ENCODE peak calls at places on chromosomes 13 and 19, in ten cellular contexts. N is IMR-90, Z is spleen, G is endothelial cell of umbilical vein, T is testis, D is adrenal gland, L is body of pancreas, U is transverse colon, V is uterus, S is tibial nerve. H is an unnamed sample. For H3K4me1, the result is how much of the 10 kb centered on the place peaks cover.

GRCh38 chr13:97193577-97193976 is 28.6 kb upstream of the MBNL2 start:
- DNase-seq in N (no peak), V (no peak), U (no peak), Z (no peak), T (no peak), D (no peak), S (no peak), G (no peak), L (no peak), H (no peak)

GRCh38 chr13:97866751-97867150 is 86.7 kb upstream of the IPO5 start:
- DNase-seq in L (no peak), V (no peak), S (no peak), G (no peak), T (no peak), Z (no peak), N (no peak), D (no peak), U (no peak), H (no peak)

GRCh38 chr13:114281351-114282142 is at the start of gene UPF3A:
- DNase-seq in Z (peak), U (peak), G (peak), N (peak), T (peak), D (peak), S (peak), L (peak), V (peak), H (peak)

GRCh38 chr13:23950736-23951510 is 53.6 kb upstream of the C1QTNF9B start:
- DNase-seq in D (no peak), T (no peak), U (no peak), G (no peak), Z (no peak), S (no peak), L (no peak), N (peak), V (no peak), H (no peak)

GRCh38 chr19:33514885-33515485 is 6.6 kb downstream of the PEPD start:
- DNase-seq in G (no peak), V (no peak), L (no peak), T (no peak), S (peak), D (no peak), N (peak), U (peak), Z (no peak), H (peak)

GRCh38 chr13:101757446-101758039 is 305.1 kb downstream of the ITGBL1 start:
- DNase-seq in N (peak), L (no peak), G (peak), V (no peak), D (no peak), T (no peak), S (no peak), Z (no peak), U (no peak), H (no peak)

GRCh38 chr13:106595623-106596022 is 27.7 kb upstream of the ARGLU1 start:
- DNase-seq in Z (no peak), L (no peak), T (peak), V (no peak), N (no peak), D (no peak), U (no peak), G (no peak), S (no peak), H (no peak)

GRCh38 chr13:29624997-29625396 is 29.5 kb upstream of the SLC7A1 start:
- DNase-seq in D (no peak), T (no peak), L (no peak), S (no peak), V (no peak), Z (no peak), N (no peak), U (no peak), G (no peak), H (no peak)

GRCh38 chr13:39777527-39778061 is 122.1 kb downstream of the COG6 start:
- DNase-seq in V (no peak), L (no peak), S (no peak), G (peak), T (no peak), Z (no peak), D (no peak), U (no peak), N (peak), H (no peak)

GRCh38 chr19:10502524-10503001 is 593 bp downstream of the KEAP1 start:
- DNase-seq in L (peak), D (peak), S (peak), U (peak), G (peak), N (peak), V (peak), Z (peak), T (peak), H (peak)

GRCh38 chr19:4969772-4970531 is 1.0 kb downstream of the KDM4B start:
- DNase-seq in L (no peak), G (peak), V (no peak), T (peak), D (peak), U (no peak), S (no peak), Z (peak), N (no peak), H (peak)

GRCh38 chr13:45473627-45474026 is 8.9 kb downstream of the COG3 start:
- DNase-seq in Z (no peak), G (no peak), U (no peak), N (no peak), T (no peak), L (no peak), S (no peak), D (no peak), V (no peak), H (no peak)

GRCh38 chr19:57434386-57435061 is 601 bp upstream of the ZNF749 start:
- DNase-seq in G (no peak), T (no peak), S (no peak), D (no peak), N (no peak), U (no peak), L (no peak), V (no peak), Z (no peak), H (no peak)

GRCh38 chr19:17841810-17842662 is 5.7 kb downstream of the JAK3 start:
- DNase-seq in V (peak), U (peak), L (peak), N (peak), Z (peak), D (peak), S (peak), G (peak), T (peak), H (no peak)

GRCh38 chr13:92143766-92144165 is 745.3 kb downstream of the GPC5 start:
- DNase-seq in S (no peak), Z (no peak), D (no peak), U (no peak), L (no peak), N (no peak), G (no peak), T (no peak), V (no peak), H (no peak)

GRCh38 chr19:11506101-11506555 is 489 bp upstream of the ZNF653 start:
- DNase-seq in N (no peak), L (no peak), V (peak), U (no peak), T (no peak), G (no peak), S (no peak), D (no peak), Z (no peak), H (peak)

DNA sequence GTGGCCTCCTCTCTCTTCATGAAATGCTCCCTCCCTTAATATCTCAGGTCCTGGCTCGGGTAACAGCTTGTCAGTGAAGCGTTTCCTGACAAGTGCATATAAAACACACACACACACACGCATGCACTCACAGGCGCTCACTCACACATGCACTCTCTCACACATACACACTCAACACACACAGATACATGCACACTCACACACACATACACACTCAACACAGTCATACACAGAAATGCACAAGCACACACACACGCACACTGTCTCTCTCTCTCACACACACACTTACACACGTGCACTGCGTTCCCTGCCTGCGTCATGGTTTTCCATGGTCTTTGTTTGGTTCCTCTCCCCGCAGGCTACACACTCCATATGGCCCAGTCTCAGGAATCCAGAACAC is 344.1 kb downstream of the UQCRFS1 start:
- DNase-seq in L (no peak), V (no peak), S (no peak), D (no peak), Z (no peak), T (no peak), U (no peak), N (no peak), G (no peak), H (no peak)
- TF ChIP-seq POLR2A in L (no peak), V (no peak), S (no peak), D (no peak), Z (no peak), T (no peak), U (no peak), N (no peak), G (no peak), H (no peak)

GRCh38 chr19:45402469-45403070 is 2.3 kb downstream of the PPP1R13L start:
- DNase-seq in Z (peak), T (no peak), N (no peak), G (peak), V (no peak), S (no peak), D (no peak), U (peak), L (peak), H (peak)
- TF ChIP-seq CTCF in Z (no peak), T (no peak), N (peak), G (no peak), V (no peak), S (peak), D (no peak), U (peak), L (peak), H (peak)

DNA sequence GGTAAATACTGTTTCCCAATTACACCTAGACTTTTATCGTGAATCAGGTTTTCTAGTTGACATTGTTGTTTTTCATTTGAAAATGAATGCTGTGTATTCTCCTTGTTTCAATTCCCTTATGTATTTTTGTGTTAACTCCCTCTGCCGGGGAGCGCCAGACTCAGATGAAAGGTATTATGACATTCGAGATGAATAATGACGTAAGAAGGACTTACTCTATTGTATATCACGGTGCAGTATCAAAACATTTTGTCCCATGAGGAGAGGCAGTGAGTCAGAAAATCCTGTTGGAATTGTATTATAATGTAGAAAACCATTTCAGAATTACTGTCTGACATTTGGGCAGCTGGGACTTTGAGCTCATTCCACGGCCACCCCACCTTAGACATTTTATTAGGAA is 61.6 kb downstream of the LRCH1 start:
- DNase-seq in N (peak), V (peak), L (no peak), T (no peak), D (no peak), S (no peak), G (peak), U (no peak), Z (no peak), H (no peak)
- H3K4me1 ChIP-seq in N (under half), V (under half), L (under half), T (under half), D (under half), S (under half), G (under half), U (under half), Z (under half), H (under half)

DNA sequence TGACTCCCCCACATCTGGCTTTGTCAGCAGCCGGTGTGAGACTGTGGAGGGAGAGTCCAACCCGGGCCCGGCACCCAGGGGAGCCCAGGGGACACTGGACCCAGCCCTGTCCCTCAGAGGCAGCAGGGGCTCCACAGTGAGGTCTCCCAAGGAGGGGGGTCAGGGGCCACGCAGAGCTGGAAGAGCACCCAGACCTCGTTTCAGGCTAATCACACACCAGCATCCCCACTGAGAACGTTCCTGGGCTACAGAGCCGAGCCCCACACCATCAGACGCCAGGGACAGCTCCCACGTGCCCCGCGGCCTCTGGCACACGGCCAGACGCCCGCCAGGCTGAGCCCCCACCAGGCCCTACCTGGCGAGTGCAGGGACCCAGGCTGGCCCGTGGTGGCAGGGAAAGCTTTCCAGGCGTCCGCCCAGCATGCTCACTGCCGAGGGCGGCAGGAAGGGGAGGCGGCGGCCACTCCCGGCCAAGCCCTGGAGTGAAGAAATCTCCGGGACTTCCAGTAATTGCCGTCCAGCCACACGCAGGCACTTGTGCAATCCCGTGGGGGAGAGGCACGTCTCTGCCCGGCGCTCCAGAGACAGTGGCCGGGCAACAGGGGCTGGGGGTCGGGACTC is 19.2 kb downstream of the SBNO2 start:
- DNase-seq in Z (peak), S (peak), U (peak), L (peak), D (peak), G (peak), V (peak), T (peak), N (peak), H (peak)
- TF ChIP-seq POLR2A in Z (no peak), S (peak), U (no peak), L (no peak), D (no peak), G (no peak), V (peak), T (no peak), N (no peak), H (peak)

GRCh38 chr13:42364613-42365000 is 92.7 kb downstream of the AKAP11 start:
- DNase-seq in Z (no peak), V (no peak), U (no peak), N (no peak), D (no peak), G (peak), T (no peak), S (no peak), L (no peak), H (no peak)

GRCh38 chr13:42360046-42360445 is 88.1 kb downstream of the AKAP11 start:
- DNase-seq in Z (no peak), S (no peak), N (no peak), L (no peak), U (no peak), D (no peak), V (no peak), T (no peak), G (no peak), H (no peak)

GRCh38 chr13:42367836-42368235 is 95.9 kb downstream of the AKAP11 start:
- DNase-seq in N (no peak), L (no peak), D (no peak), T (no peak), U (no peak), S (no peak), Z (no peak), V (no peak), G (no peak), H (no peak)

GRCh38 chr13:42361701-42362100 is 89.7 kb downstream of the AKAP11 start:
- DNase-seq in U (no peak), D (no peak), N (no peak), V (no peak), G (peak), L (no peak), T (no peak), Z (no peak), S (no peak), H (no peak)

GRCh38 chr13:42363941-42364612 is 92.1 kb downstream of the AKAP11 start:
- DNase-seq in G (peak), S (no peak), N (peak), U (no peak), D (no peak), L (no peak), V (no peak), T (no peak), Z (no peak), H (no peak)
- TF ChIP-seq CTCF in G (no peak), S (no peak), N (no peak), U (no peak), D (no peak), L (no peak), V (no peak), T (no peak), Z (no peak), H (no peak)

GRCh38 chr19:55238030-55238429 is 9.5 kb upstream of the TMEM86B start:
- DNase-seq in D (no peak), V (no peak), T (no peak), U (no peak), S (no peak), N (no peak), G (no peak), L (no peak), Z (peak), H (no peak)
- H3K4me1 ChIP-seq in D (under half), V (under half), T (under half), U (under half), S (under half), N (under half), G (under half), L (under half), Z (under half), H (under half)

GRCh38 chr19:50416815-50417137 is 2.0 kb upstream of the SPIB start:
- DNase-seq in L (no peak), D (no peak), Z (no peak), U (no peak), S (no peak), G (no peak), N (no peak), T (no peak), V (no peak), H (no peak)

GRCh38 chr19:50417850-50418185 is 920 bp upstream of the SPIB start:
- DNase-seq in N (no peak), G (no peak), U (no peak), L (no peak), V (no peak), Z (no peak), S (no peak), T (no peak), D (no peak), H (no peak)

GRCh38 chr19:50416034-50416814 is 2.5 kb upstream of the SPIB start:
- DNase-seq in V (no peak), N (no peak), U (no peak), G (no peak), S (no peak), D (no peak), T (no peak), L (no peak), Z (peak), H (no peak)

GRCh38 chr19:50418186-50419021 is at the start of gene SPIB:
- DNase-seq in N (no peak), Z (peak), S (no peak), U (no peak), L (no peak), V (no peak), D (no peak), G (no peak), T (no peak), H (no peak)

DNA sequence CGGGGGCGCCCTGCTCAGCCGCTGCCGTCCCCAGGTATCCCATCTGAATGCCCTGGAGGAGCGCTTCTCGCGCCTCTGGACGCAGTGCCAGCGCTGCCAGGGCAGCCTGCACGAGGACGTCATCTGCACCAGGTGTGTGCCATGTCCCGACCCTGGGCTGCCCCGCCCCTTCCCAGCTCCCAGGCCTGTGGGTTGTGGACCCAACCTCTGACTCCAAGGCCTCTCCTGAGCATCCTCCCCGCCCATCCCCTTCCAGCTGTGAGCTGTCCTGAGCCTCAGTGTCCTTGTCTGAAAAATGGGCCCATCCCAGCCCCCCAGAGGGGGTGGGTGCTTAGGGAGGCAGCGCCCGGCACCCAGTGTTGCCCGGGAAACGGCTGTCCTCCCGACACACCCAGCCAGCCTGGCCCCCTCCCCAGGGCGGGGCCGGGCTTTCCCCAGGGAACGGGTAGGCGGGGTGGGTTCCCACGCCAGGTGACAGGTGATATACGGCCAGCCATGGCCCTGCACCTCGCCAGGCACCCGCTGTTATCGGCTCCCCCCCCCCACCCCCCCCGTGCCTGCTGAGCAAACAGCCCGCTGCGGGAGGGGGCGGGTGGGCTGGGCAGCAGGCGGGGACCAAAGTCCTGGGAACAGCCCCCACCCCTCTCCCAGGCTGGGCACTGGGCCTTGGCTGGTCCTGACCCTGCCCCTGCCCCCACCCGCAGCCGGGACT is 1.4 kb upstream of the SPIB start:
- DNase-seq in N (no peak), D (no peak), Z (no peak), G (no peak), U (peak), T (no peak), V (no peak), S (no peak), L (peak), H (no peak)
- TF ChIP-seq POLR2A in N (no peak), D (no peak), Z (no peak), G (no peak), U (no peak), T (no peak), V (no peak), S (no peak), L (no peak), H (no peak)

DNA sequence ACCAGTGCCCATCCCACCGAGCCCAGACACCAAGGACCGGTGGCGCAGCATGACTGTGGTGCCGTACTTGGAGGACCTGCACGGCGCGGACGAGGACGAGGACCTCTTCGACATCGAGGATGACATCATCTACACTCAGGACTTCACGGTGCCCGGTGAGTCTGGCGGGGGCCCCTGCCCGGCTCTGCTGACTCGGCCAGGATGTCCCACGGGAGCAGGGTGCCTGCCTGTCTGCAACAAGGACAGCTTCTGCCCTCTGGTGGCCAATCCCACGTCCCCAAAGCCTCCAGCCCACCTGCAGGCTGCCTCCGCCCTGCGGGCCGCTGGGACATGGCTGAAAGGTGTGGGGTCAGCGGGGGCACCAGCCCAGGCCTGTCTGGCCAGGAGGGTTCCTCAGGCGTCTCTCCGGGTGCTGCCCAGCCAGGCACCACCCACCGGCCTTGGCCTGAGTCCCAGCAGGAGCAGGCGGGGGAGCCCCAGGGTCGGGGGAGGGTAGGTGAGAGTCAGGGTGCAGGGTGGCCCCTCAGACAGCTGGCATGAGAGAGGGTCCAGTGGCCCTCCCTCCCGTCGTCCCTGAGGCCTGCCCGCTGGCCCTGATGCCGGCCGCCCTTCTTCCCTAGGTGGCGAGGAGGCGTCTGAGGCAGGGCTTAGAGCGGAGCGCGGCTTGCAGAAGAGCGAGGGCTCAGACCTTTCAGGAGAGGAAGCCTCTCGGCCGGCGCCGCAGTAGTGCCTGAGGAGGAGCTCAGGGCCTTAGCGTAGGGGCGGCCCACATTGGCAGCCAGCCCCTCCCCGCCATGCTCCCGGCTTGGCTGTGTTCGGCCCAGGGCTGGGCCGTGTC is 14.6 kb downstream of the CBARP start:
- DNase-seq in L (no peak), D (peak), T (peak), U (no peak), Z (no peak), V (no peak), S (no peak), G (no peak), N (peak), H (no peak)
- TF ChIP-seq CTCF in L (peak), D (no peak), T (no peak), U (peak), Z (no peak), V (no peak), S (peak), G (peak), N (peak), H (peak)

GRCh38 chr19:54319049-54319448 is 6.1 kb upstream of the LILRA5 start:
- DNase-seq in D (no peak), G (no peak), U (no peak), T (no peak), L (no peak), S (no peak), N (no peak), V (no peak), Z (no peak), H (no peak)
- H3K4me1 ChIP-seq in D (under half), G (under half), U (under half), T (under half), L (under half), S (under half), N (under half), V (under half), Z (under half), H (under half)

H was measured in right lobe of liver.